ENCODE peak calls at places on chromosomes 16 and 17, in six cellular contexts. B is aorta, P is cardiac muscle cell, Q is HCT116, I is adrenal gland, R is heart right ventricle. N is an unnamed sample. For H3K4me1 and H3K9me3, the result is how much of the 10 kb centered on the place peaks cover.

GRCh38 chr16:31400191-31400590 is 7.1 kb downstream of the ITGAD start:
- DNase-seq in B (no peak), P (no peak), Q (no peak), I (no peak), R (no peak), N (no peak)

GRCh38 chr17:58375811-58376210 is 23.8 kb upstream of the SUPT4H1 start:
- DNase-seq in B (no peak), P (no peak), Q (no peak), I (no peak), R (no peak), N (no peak)

GRCh38 chr16:67181346-67181745 is 2.4 kb downstream of the MATCAP1 start:
- DNase-seq in B (peak), P (peak), Q (no peak), I (peak), R (no peak), N (no peak)

GRCh38 chr16:1206326-1206725 is 18.7 kb downstream of the TPSG1 start:
- DNase-seq in B (no peak), P (no peak), Q (no peak), I (no peak), R (no peak), N (no peak)

GRCh38 chr17:2015314-2015713 is 9.8 kb downstream of the RTN4RL1 start:
- DNase-seq in B (no peak), P (no peak), Q (no peak), I (no peak), R (no peak), N (no peak)

GRCh38 chr17:40176409-40177110 is 710 bp upstream of the RAPGEFL1 start:
- DNase-seq in B (no peak), P (no peak), Q (no peak), I (no peak), R (no peak), N (no peak)

GRCh38 chr17:33651631-33652030 is 358.5 kb upstream of the ASIC2 start:
- DNase-seq in B (no peak), P (no peak), Q (no peak), I (no peak), R (no peak), N (no peak)

GRCh38 chr17:83200231-83200699 is 120.9 kb downstream of the METRNL start:
- DNase-seq in B (peak), P (no peak), Q (no peak), I (peak), R (peak), N (peak)

GRCh38 chr17:79078476-79079190 is 4.0 kb downstream of the ENGASE start:
- DNase-seq in B (peak), P (no peak), Q (no peak), I (no peak), R (no peak), N (no peak)

GRCh38 chr16:56411624-56412023 is 13.7 kb downstream of the AMFR start:
- DNase-seq in B (no peak), P (no peak), Q (no peak), I (no peak), R (no peak), N (no peak)

GRCh38 chr17:32656851-32657250 is 170.1 kb downstream of the CDK5R1 start:
- DNase-seq in B (no peak), P (no peak), Q (no peak), I (no peak), R (no peak), N (no peak)

GRCh38 chr17:77332034-77332971 is 191.5 kb downstream of the SEC14L1 start:
- DNase-seq in B (no peak), P (no peak), Q (no peak), I (no peak), R (no peak), N (peak)

GRCh38 chr16:57541754-57542435 is 548 bp upstream of the ADGRG5 start:
- DNase-seq in B (peak), P (no peak), Q (no peak), I (no peak), R (no peak), N (peak)

GRCh38 chr17:46910179-46910927 is 12.6 kb upstream of the GOSR2 start:
- DNase-seq in B (no peak), P (no peak), Q (no peak), I (no peak), R (no peak), N (no peak)

GRCh38 chr17:36529121-36529520 is 5.5 kb downstream of the MYO19 start:
- DNase-seq in B (no peak), P (peak), Q (no peak), I (no peak), R (no peak), N (no peak)

GRCh38 chr16:72664122-72664479 is 383.8 kb downstream of the ZFHX3 start:
- DNase-seq in B (no peak), P (peak), Q (no peak), I (no peak), R (no peak), N (no peak)

GRCh38 chr17:16962804-16963203 is 9.1 kb downstream of the TNFRSF13B start:
- DNase-seq in B (no peak), P (no peak), Q (peak), I (no peak), R (no peak), N (no peak)

GRCh38 chr17:38352245-38353083 is 820 bp downstream of the SOCS7 start:
- DNase-seq in B (peak), P (peak), Q (no peak), I (peak), R (peak), N (peak)

GRCh38 chr16:27315333-27316037 is 1.7 kb downstream of the IL4R start:
- DNase-seq in B (peak), P (peak), Q (peak), I (peak), R (peak), N (peak)

GRCh38 chr17:72588961-72589360 is 468.1 kb downstream of the SOX9 start:
- DNase-seq in B (no peak), P (no peak), Q (peak), I (no peak), R (no peak), N (no peak)

GRCh38 chr16:2963074-2963610 is 933 bp upstream of the KREMEN2 start:
- DNase-seq in B (no peak), P (no peak), Q (no peak), I (no peak), R (no peak), N (no peak)

GRCh38 chr17:4691686-4692085 is 12.3 kb downstream of the PELP1 start:
- DNase-seq in B (no peak), P (peak), Q (no peak), I (no peak), R (no peak), N (peak)

GRCh38 chr17:44121997-44122824 is 1.2 kb downstream of the HDAC5 start:
- DNase-seq in B (no peak), P (no peak), Q (no peak), I (no peak), R (no peak), N (no peak)

GRCh38 chr17:16100737-16101400 is 101.2 kb downstream of the TTC19 start:
- DNase-seq in B (no peak), P (peak), Q (no peak), I (no peak), R (no peak), N (no peak)

GRCh38 chr17:44610331-44610730 is 45.9 kb upstream of the MEIOC start:
- DNase-seq in B (no peak), P (no peak), Q (no peak), I (no peak), R (no peak), N (no peak)

GRCh38 chr17:73555199-73555810 is 88.9 kb downstream of the SDK2 start:
- DNase-seq in B (no peak), P (no peak), Q (no peak), I (no peak), R (no peak), N (no peak)

GRCh38 chr17:62444063-62444462 is 20.4 kb downstream of the METTL2A start:
- DNase-seq in B (peak), P (no peak), Q (no peak), I (no peak), R (no peak), N (no peak)

GRCh38 chr17:42282478-42283080 is 5.7 kb upstream of the STAT5A start:
- DNase-seq in B (peak), P (no peak), Q (no peak), I (peak), R (no peak), N (no peak)

GRCh38 chr17:71764507-71764906 is 356.3 kb upstream of the SOX9 start:
- DNase-seq in B (no peak), P (peak), Q (peak), I (no peak), R (no peak), N (no peak)

GRCh38 chr17:28204751-28205150 is 114.2 kb upstream of the TMEM97 start:
- DNase-seq in B (no peak), P (no peak), Q (no peak), I (no peak), R (no peak), N (no peak)

GRCh38 chr16:53821957-53822625 is 118.1 kb downstream of the FTO start:
- DNase-seq in B (no peak), P (peak), Q (no peak), I (no peak), R (no peak), N (no peak)

GRCh38 chr16:63982156-63982555 is 1139.7 kb downstream of the CDH11 start:
- DNase-seq in B (no peak), P (no peak), Q (no peak), I (no peak), R (no peak), N (no peak)

GRCh38 chr16:83530293-83530692 is 277.5 kb upstream of the HSBP1 start:
- DNase-seq in B (no peak), P (no peak), Q (no peak), I (no peak), R (no peak), N (no peak)

GRCh38 chr16:66660422-66661209 is 35.9 kb downstream of the CMTM4 start:
- DNase-seq in B (peak), P (peak), Q (no peak), I (peak), R (peak), N (peak)

GRCh38 chr16:59543641-59544040 is 809.5 kb upstream of the GOT2 start:
- DNase-seq in B (no peak), P (no peak), Q (no peak), I (no peak), R (no peak), N (no peak)

GRCh38 chr16:705748-706188 is at the start of gene FBXL16:
- DNase-seq in B (no peak), P (no peak), Q (no peak), I (no peak), R (no peak), N (no peak)

GRCh38 chr16:57134982-57135381 is 42.6 kb downstream of the CPNE2 start:
- DNase-seq in B (no peak), P (no peak), Q (no peak), I (no peak), R (no peak), N (no peak)

GRCh38 chr17:64982139-64982802 is 63.0 kb upstream of the LRRC37A3 start:
- DNase-seq in B (no peak), P (no peak), Q (no peak), I (no peak), R (no peak), N (no peak)
- H3K4me1 ChIP-seq in B (under half), P (under half), Q (under half), I (under half), R (under half), N (under half)

GRCh38 chr16:35570946-35571345 is 2111.5 kb downstream of the TP53TG3F start:
- DNase-seq in B (no peak), P (no peak), Q (no peak), I (no peak), R (no peak), N (no peak)
- H3K9me3 ChIP-seq in B (under half), P (under half), Q (under half), I (under half), R (under half), N (under half)

GRCh38 chr17:75754378-75755204 is 10.4 kb downstream of the GALK1 start:
- DNase-seq in B (peak), P (no peak), Q (no peak), I (no peak), R (no peak), N (no peak)

GRCh38 chr17:75752405-75753192 is 12.4 kb downstream of the GALK1 start:
- DNase-seq in B (peak), P (no peak), Q (no peak), I (no peak), R (no peak), N (no peak)

GRCh38 chr17:75751676-75752404 is 13.2 kb downstream of the GALK1 start:
- DNase-seq in B (peak), P (no peak), Q (no peak), I (no peak), R (no peak), N (no peak)

GRCh38 chr17:75753514-75754377 is 11.2 kb downstream of the GALK1 start:
- DNase-seq in B (peak), P (peak), Q (no peak), I (peak), R (peak), N (no peak)

GRCh38 chr17:75753193-75753513 is 11.8 kb downstream of the GALK1 start:
- DNase-seq in B (peak), P (no peak), Q (no peak), I (no peak), R (no peak), N (no peak)
- H3K27ac ChIP-seq in B (no peak), P (no peak), Q (no peak), I (no peak), R (no peak), N (peak)

GRCh38 chr17:64387145-64387473 is 3.6 kb downstream of the PECAM1 start:
- DNase-seq in B (peak), P (no peak), Q (no peak), I (no peak), R (no peak), N (no peak)

GRCh38 chr17:64385187-64386083 is 5.2 kb downstream of the PECAM1 start:
- DNase-seq in B (peak), P (peak), Q (peak), I (peak), R (peak), N (peak)

GRCh38 chr17:64386412-64387144 is 4.1 kb downstream of the PECAM1 start:
- DNase-seq in B (peak), P (peak), Q (no peak), I (no peak), R (no peak), N (peak)

GRCh38 chr17:64388961-64389565 is 1.6 kb downstream of the PECAM1 start:
- DNase-seq in B (no peak), P (no peak), Q (no peak), I (no peak), R (no peak), N (no peak)

GRCh38 chr17:64387545-64388171 is 3.0 kb downstream of the PECAM1 start:
- DNase-seq in B (peak), P (no peak), Q (no peak), I (no peak), R (peak), N (no peak)
- H3K4me1 ChIP-seq in B (under half), P (under half), Q (under half), I (under half), R (under half), N (under half)

GRCh38 chr16:35690413-35690812 is 2231.0 kb downstream of the TP53TG3F start:
- DNase-seq in B (no peak), P (no peak), Q (no peak), I (no peak), R (no peak), N (peak)
- H3K9me3 ChIP-seq in B (under half), P (under half), Q (under half), I (under half), R (under half), N (under half)

GRCh38 chr17:7702776-7703175 is 2.2 kb upstream of the EFNB3 start:
- DNase-seq in B (no peak), P (no peak), Q (no peak), I (no peak), R (no peak), N (no peak)
- H3K27ac ChIP-seq in B (no peak), P (no peak), Q (no peak), I (no peak), R (no peak), N (no peak)

N was measured in tibial artery.